ENCODE peak calls at places on chromosomes 12 and 14, in four cellular contexts. X is K562, W is H1, B is GM12891. N is an unnamed sample.

GRCh38 chr12:97595936-97596335 is 133.3 kb downstream of the RMST start:
- DNase-seq in X (no peak), W (no peak), B (no peak), N (no peak)

GRCh38 chr14:98368916-98369315 is 903.1 kb downstream of the BCL11B start:
- DNase-seq in X (no peak), W (no peak), B (no peak), N (no peak)

GRCh38 chr12:122643207-122643805 is 59.9 kb downstream of the HCAR2 start:
- DNase-seq in X (no peak), W (no peak), B (no peak), N (no peak)

GRCh38 chr14:70096866-70097265 is 91.9 kb downstream of the SLC8A3 start:
- DNase-seq in X (peak; percentile 7), W (no peak), B (no peak), N (no peak)

GRCh38 chr14:52949711-52950409 is 990 bp downstream of the FERMT2 start:
- DNase-seq in X (no peak), W (no peak), B (no peak), N (no peak)

GRCh38 chr12:76073561-76073960 is 10.9 kb downstream of the NAP1L1 start:
- DNase-seq in X (no peak), W (no peak), B (no peak), N (no peak)

GRCh38 chr12:50003595-50003994 is 21.7 kb downstream of the RACGAP1 start:
- DNase-seq in X (no peak), W (no peak), B (no peak), N (no peak)

GRCh38 chr12:26277511-26278246 is 82.3 kb downstream of the SSPN start:
- DNase-seq in X (no peak), W (no peak), B (no peak), N (no peak)

GRCh38 chr14:53209370-53209769 is 56.2 kb upstream of the DDHD1 start:
- DNase-seq in X (no peak), W (no peak), B (no peak), N (no peak)

GRCh38 chr12:52914722-52915121 is 9.8 kb upstream of the KRT8 start:
- DNase-seq in X (no peak), W (no peak), B (no peak), N (no peak)

GRCh38 chr12:107917912-107918800 is 143.7 kb downstream of the ASCL4 start:
- DNase-seq in X (peak; percentile 27), W (no peak), B (no peak), N (no peak)

GRCh38 chr12:132143328-132144071 is 619 bp downstream of the DDX51 start:
- DNase-seq in X (no peak), W (no peak), B (no peak), N (no peak)

GRCh38 chr12:57816001-57816854 is 2.3 kb downstream of the AVIL start:
- DNase-seq in X (no peak), W (no peak), B (no peak), N (no peak)

GRCh38 chr12:6376079-6376941 is 947 bp upstream of the SCNN1A start:
- DNase-seq in X (peak; percentile 58), W (peak; percentile 74), B (no peak), N (no peak)

GRCh38 chr12:111274820-111275219 is 94.1 kb downstream of the PHETA1 start:
- DNase-seq in X (peak; percentile 42), W (no peak), B (peak; percentile 32), N (no peak)

GRCh38 chr14:85934886-85935254 is 404.9 kb downstream of the FLRT2 start:
- DNase-seq in X (no peak), W (no peak), B (no peak), N (no peak)

GRCh38 chr14:45743884-45744283 is 490.9 kb upstream of the MIS18BP1 start:
- DNase-seq in X (no peak), W (no peak), B (no peak), N (no peak)

GRCh38 chr14:104085032-104085888 is at the start of gene ASPG:
- DNase-seq in X (peak; percentile 83), W (peak; percentile 61), B (peak; percentile 39), N (peak; percentile 49)

GRCh38 chr12:54390668-54391551 is 6.4 kb upstream of the ZNF385A start:
- DNase-seq in X (peak; percentile 95), W (peak; percentile 89), B (peak; percentile 88), N (peak; percentile 89)

GRCh38 chr12:50101663-50102062 is 2.1 kb upstream of the GPD1 start:
- DNase-seq in X (peak; percentile 37), W (no peak), B (no peak), N (no peak)

GRCh38 chr12:130818381-130819247 is 20.4 kb downstream of the STX2 start:
- DNase-seq in X (peak; percentile 32), W (peak; percentile 97), B (peak; percentile 94), N (peak; percentile 94)

GRCh38 chr12:65229441-65229840 is 49.0 kb upstream of the MSRB3 start:
- DNase-seq in X (no peak), W (no peak), B (no peak), N (no peak)

GRCh38 chr14:100858838-100859220 is 32.9 kb downstream of the MEG3 start:
- DNase-seq in X (no peak), W (no peak), B (no peak), N (no peak)

GRCh38 chr14:23114669-23115491 is 4.2 kb downstream of the CEBPE start:
- DNase-seq in X (no peak), W (no peak), B (no peak), N (no peak)

GRCh38 chr12:58916891-58917570 is 3.3 kb downstream of the LRIG3 start:
- DNase-seq in X (no peak), W (no peak), B (no peak), N (no peak)

GRCh38 chr12:127052491-127053232 is 1214.3 kb upstream of the TMEM132C start:
- DNase-seq in X (no peak), W (no peak), B (no peak), N (no peak)

GRCh38 chr14:42806909-42807315 is 1200.2 kb downstream of the LRFN5 start:
- DNase-seq in X (no peak), W (no peak), B (no peak), N (no peak)

GRCh38 chr14:57848353-57848752 is 17.5 kb downstream of the SLC35F4 start:
- DNase-seq in X (no peak), W (no peak), B (no peak), N (no peak)

GRCh38 chr14:93898731-93899130 is 28.4 kb upstream of the FAM181A start:
- DNase-seq in X (no peak), W (no peak), B (no peak), N (no peak)

DNA sequence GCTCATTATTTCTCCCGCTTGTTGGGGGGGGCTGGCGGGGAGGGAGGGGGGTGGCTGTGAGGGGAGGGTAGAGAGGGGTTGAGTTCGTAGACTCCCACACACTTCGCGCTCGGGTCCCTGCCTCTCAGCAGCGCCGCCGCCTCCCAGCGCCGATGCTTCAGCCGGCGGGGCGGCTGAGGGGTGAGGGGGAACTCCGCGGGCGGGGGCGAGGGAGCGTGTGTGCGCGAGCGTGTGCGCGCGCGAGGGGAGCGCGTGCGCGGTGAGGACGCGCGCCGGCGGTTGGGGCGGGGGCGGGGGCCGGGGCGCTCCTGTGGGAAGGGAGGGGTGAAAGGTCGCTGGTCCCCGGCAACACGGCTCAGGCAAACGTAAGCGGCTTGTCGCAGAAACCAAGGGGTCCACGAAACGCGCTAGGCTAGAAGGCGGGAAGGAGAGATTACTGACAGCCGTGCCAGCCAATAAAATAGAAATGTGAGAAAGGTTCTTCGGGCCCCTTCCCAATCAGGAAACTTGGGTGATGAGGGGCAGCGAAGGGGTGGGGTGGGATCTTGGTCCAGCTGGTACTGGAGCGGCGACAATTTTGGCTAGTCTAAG is 343 bp upstream of the NOVA1 start:
- DNase-seq in X (peak; percentile 12), W (peak; percentile 96), B (peak; percentile 27), N (no peak)
- TF ChIP-seq POLR2A in X (no peak), W (no peak), B (no peak), N (no peak)

GRCh38 chr14:90616881-90617280 is 199.3 kb downstream of the TTC7B start:
- DNase-seq in X (no peak), W (no peak), B (no peak), N (no peak)

GRCh38 chr14:90615444-90616095 is 200.7 kb downstream of the TTC7B start:
- DNase-seq in X (no peak), W (no peak), B (no peak), N (no peak)

GRCh38 chr14:90616313-90616712 is 199.9 kb downstream of the TTC7B start:
- DNase-seq in X (no peak), W (no peak), B (no peak), N (no peak)

GRCh38 chr14:90619911-90620310 is 196.3 kb downstream of the TTC7B start:
- DNase-seq in X (no peak), W (no peak), B (no peak), N (no peak)

GRCh38 chr14:90617942-90618341 is 198.3 kb downstream of the TTC7B start:
- DNase-seq in X (no peak), W (no peak), B (no peak), N (no peak)
- TF ChIP-seq TAF1 in X (no peak), W (no peak), B (no peak), N (no peak)

DNA sequence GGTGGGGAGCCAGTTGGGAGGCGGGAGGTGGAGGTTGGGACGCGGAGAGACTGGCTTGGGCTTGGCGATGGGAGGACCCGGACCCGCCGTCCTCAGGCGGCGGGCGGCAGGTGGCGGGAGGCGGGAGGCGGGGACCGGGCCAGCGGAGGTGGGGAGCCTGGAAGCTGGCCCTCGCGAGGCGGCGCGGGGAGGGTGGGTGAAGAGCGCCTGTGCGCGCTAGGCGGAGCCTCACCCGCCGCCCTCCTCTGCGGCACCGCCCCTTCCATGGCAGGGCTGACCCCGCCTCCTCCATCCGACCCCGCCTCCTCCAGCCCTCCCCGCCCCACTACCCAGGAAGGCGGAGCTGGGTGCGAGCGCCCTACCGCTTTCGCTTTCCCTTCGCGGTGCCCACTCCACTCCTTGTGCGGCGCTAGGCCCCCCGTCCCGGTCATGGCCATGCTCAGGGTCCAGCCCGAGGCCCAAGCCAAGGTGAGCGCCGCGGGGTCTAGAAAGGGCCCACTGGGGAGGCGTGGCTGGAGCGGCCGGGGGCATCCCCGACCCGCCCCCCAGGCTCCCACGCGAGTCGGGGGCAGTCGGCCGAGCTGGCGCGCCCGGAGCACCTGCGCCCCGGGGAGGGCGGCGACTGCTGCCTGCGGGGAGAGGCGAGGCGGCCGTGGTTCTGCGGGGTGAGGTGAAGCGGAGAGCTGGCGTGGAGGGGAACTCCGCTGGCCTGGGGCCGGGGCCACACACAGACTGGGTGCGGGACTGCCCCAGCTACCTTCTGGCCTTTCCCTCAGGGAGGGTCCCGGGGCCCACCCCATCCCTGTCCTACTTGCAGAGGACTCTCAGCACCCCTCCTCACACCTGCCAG is at the start of gene PSME1:
- DNase-seq in X (peak; percentile 95), W (peak; percentile 94), B (peak; percentile 94), N (peak; percentile 94)
- TF ChIP-seq POLR2A in X (peak; percentile 58), W (peak; percentile 37), B (peak; percentile 47), N (peak; percentile 78)

GRCh38 chr14:61705017-61705416 is 9.7 kb downstream of the HIF1A start:
- DNase-seq in X (no peak), W (no peak), B (no peak), N (no peak)

GRCh38 chr14:61701946-61702345 is 6.6 kb downstream of the HIF1A start:
- DNase-seq in X (no peak), W (no peak), B (no peak), N (no peak)

GRCh38 chr14:61703342-61704129 is 8.2 kb downstream of the HIF1A start:
- DNase-seq in X (no peak), W (no peak), B (no peak), N (no peak)

GRCh38 chr14:61706096-61706690 is 10.9 kb downstream of the HIF1A start:
- DNase-seq in X (no peak), W (no peak), B (no peak), N (no peak)

DNA sequence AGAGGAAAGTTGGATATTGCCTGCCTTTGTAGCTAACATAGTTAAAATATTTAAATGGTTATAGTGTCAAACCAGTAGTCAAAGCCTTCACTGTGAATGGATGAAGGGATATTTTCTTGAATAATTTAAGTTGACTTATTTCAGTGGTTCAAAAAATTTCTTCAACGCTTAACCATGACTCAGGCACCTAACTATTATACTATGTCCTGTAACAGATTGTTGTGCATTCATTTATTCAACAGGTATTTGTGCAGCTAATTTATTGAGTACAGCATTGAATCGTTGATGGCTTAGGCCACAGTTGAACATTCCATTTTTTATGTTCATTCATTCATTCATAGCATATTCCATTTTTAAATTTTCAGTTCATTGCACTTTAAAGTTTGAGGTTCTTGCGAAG is 9.2 kb downstream of the HIF1A start:
- DNase-seq in X (no peak), W (no peak), B (no peak), N (no peak)
- TF ChIP-seq TAF1 in X (no peak), W (no peak), B (no peak), N (no peak)